ENCODE peak calls at places on chromosomes 13 and 19, in six cellular contexts. R is AG10803, L is suprapubic skin, E is foreskin fibroblast, M is testis, W is transverse colon. S is an unnamed sample.
A peak's percentile ranks its signal among the peaks of the same experiment; 100 is the strongest.

GRCh38 chr19:41795031-41795461 is 1.3 kb upstream of the CEACAM3 start:
- DNase-seq in R (peak; percentile 28), L (no peak), E (peak; percentile 16), M (peak; percentile 73), W (peak; percentile 63), S (peak; percentile 69)

GRCh38 chr19:2014731-2015610 is 543 bp downstream of the BTBD2 start:
- DNase-seq in R (no peak), L (peak; percentile 80), E (no peak), M (no peak), W (no peak), S (no peak)

GRCh38 chr13:71828117-71828516 is 38.9 kb downstream of the DACH1 start:
- DNase-seq in R (no peak), L (no peak), E (no peak), M (no peak), W (no peak), S (no peak)

GRCh38 chr19:52742516-52742915 is 7.7 kb upstream of the ZNF611 start:
- DNase-seq in R (no peak), L (no peak), E (no peak), M (no peak), W (no peak), S (no peak)

GRCh38 chr19:46076951-46077814 is 36.4 kb upstream of the IGFL4 start:
- DNase-seq in R (peak; percentile 73), L (peak; percentile 75), E (peak; percentile 67), M (peak; percentile 78), W (peak; percentile 57), S (peak; percentile 86)

GRCh38 chr13:65166675-65167074 is 2063.5 kb downstream of the PCDH9 start:
- DNase-seq in R (no peak), L (no peak), E (no peak), M (no peak), W (no peak), S (no peak)

GRCh38 chr19:46821512-46822359 is 28.9 kb downstream of the AP2S1 start:
- DNase-seq in R (no peak), L (no peak), E (no peak), M (no peak), W (peak; percentile 67), S (peak; percentile 41)

GRCh38 chr19:6610934-6611370 is 20.0 kb upstream of the CD70 start:
- DNase-seq in R (peak; percentile 98), L (no peak), E (peak; percentile 45), M (no peak), W (no peak), S (no peak)

GRCh38 chr13:110535526-110535925 is 26.0 kb downstream of the RAB20 start:
- DNase-seq in R (no peak), L (no peak), E (no peak), M (no peak), W (no peak), S (no peak)

GRCh38 chr13:112658807-112659206 is 31.0 kb upstream of the ATP11A start:
- DNase-seq in R (peak; percentile 6), L (no peak), E (no peak), M (no peak), W (no peak), S (no peak)

GRCh38 chr19:42132030-42132628 is at the start of gene POU2F2:
- DNase-seq in R (no peak), L (no peak), E (no peak), M (peak; percentile 21), W (peak; percentile 81), S (no peak)

GRCh38 chr19:6540918-6541689 is 10.3 kb downstream of the TNFSF9 start:
- DNase-seq in R (no peak), L (no peak), E (no peak), M (no peak), W (no peak), S (no peak)

GRCh38 chr19:52786078-52786463 is 520 bp downstream of the ZNF600 start:
- DNase-seq in R (no peak), L (peak; percentile 66), E (no peak), M (no peak), W (peak; percentile 24), S (peak; percentile 18)

GRCh38 chr13:83810136-83810535 is 72.1 kb downstream of the SLITRK1 start:
- DNase-seq in R (no peak), L (no peak), E (no peak), M (no peak), W (no peak), S (no peak)

DNA sequence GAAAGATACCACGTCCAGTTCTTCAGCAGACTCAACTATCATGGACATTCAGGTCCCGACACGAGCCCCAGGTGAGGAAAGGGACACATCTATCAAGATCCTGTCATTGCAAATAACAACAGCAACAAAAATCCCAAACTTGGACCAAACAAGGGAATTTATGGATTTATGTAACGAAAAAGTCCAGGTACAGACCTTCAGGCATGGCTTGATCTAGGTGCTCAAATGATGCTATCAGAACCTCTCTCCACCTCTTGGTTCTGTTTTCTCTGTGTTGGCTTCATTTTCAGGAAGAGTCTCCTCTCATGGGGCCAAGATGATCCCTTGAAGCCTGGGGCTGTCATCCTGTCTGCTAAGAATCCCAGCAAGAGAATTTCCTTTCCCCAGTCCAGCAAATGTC is 2.9 kb downstream of the FXYD5 start:
- DNase-seq in R (no peak), L (no peak), E (no peak), M (no peak), W (no peak), S (no peak)
- H3K4me3 ChIP-seq in R (no peak overlapping the region), L (no peak overlapping the region), E (no peak overlapping the region), M (no peak overlapping the region), W (no peak overlapping the region), S (no peak overlapping the region)

GRCh38 chr13:101475536-101475935 is 23.1 kb downstream of the ITGBL1 start:
- DNase-seq in R (no peak), L (no peak), E (no peak), M (no peak), W (no peak), S (no peak)

GRCh38 chr13:101473458-101473857 is 21.0 kb downstream of the ITGBL1 start:
- DNase-seq in R (peak; percentile 82), L (peak; percentile 67), E (peak; percentile 96), M (no peak), W (no peak), S (no peak)

DNA sequence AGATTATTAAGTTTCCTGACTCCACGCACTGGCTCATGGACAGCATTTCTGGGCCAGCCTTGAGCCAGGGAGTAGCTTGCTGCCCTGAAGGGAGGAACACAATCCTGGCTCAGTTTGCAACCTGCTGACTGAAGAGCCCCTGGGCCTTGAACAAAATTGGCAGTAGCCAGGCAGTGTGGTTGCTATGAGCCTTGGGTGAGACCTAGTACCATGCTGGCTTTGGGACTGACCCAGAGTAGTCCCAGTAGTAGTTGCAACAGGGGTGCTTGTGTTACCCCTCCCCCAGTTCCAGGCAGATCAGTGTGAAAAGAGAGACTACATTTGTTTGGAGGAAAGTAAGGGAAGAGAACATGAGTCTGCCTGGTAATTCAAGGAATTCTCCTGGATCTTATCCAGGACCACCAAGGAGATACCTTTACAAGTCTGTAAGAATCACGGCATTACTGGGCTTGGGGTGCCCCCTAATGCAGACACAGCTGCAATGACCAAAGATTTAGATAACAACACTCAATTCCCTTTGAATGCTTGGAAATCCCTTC is 22.0 kb downstream of the ITGBL1 start:
- DNase-seq in R (peak; percentile 91), L (no peak), E (no peak), M (no peak), W (no peak), S (peak; percentile 84)
- TF ChIP-seq CTCF in R (peak; percentile 66), L (no peak), E (peak; percentile 42), M (no peak), W (no peak), S (peak; percentile 77)

GRCh38 chr13:44276061-44276460 is 97.6 kb upstream of the SERP2 start:
- DNase-seq in R (no peak), L (no peak), E (no peak), M (no peak), W (no peak), S (no peak)

GRCh38 chr13:44273216-44273615 is 100.4 kb upstream of the SERP2 start:
- DNase-seq in R (no peak), L (no peak), E (no peak), M (no peak), W (no peak), S (no peak)

GRCh38 chr13:44272692-44273091 is 100.9 kb upstream of the SERP2 start:
- DNase-seq in R (peak; percentile 8), L (no peak), E (no peak), M (no peak), W (no peak), S (no peak)

GRCh38 chr13:44274838-44275237 is 98.8 kb upstream of the SERP2 start:
- DNase-seq in R (no peak), L (no peak), E (no peak), M (no peak), W (no peak), S (no peak)

GRCh38 chr13:44273991-44274810 is 99.4 kb upstream of the SERP2 start:
- DNase-seq in R (peak; percentile 55), L (no peak), E (peak; percentile 47), M (no peak), W (no peak), S (no peak)
- H3K4me3 ChIP-seq in R (peak overlapping the region; percentile 12), L (no peak overlapping the region), E (peak overlapping the region; percentile 12), M (no peak overlapping the region), W (peak overlapping the region; percentile 12), S (no peak overlapping the region)

GRCh38 chr13:26721251-26721939 is 39.2 kb downstream of the GPR12 start:
- DNase-seq in R (no peak), L (no peak), E (no peak), M (no peak), W (peak; percentile 28), S (peak; percentile 85)

GRCh38 chr13:26716984-26717383 is 43.6 kb downstream of the GPR12 start:
- DNase-seq in R (no peak), L (no peak), E (no peak), M (no peak), W (no peak), S (no peak)

GRCh38 chr13:26718146-26718545 is 42.4 kb downstream of the GPR12 start:
- DNase-seq in R (no peak), L (no peak), E (no peak), M (no peak), W (no peak), S (no peak)

GRCh38 chr13:26718872-26719271 is 41.7 kb downstream of the GPR12 start:
- DNase-seq in R (no peak), L (no peak), E (no peak), M (no peak), W (no peak), S (no peak)

GRCh38 chr13:26719356-26719945 is 41.1 kb downstream of the GPR12 start:
- DNase-seq in R (peak; percentile 3), L (no peak), E (peak; percentile 6), M (no peak), W (no peak), S (peak; percentile 81)
- TF ChIP-seq CTCF in R (peak; percentile 21), L (no peak), E (peak; percentile 31), M (no peak), W (no peak), S (peak; percentile 68)

GRCh38 chr19:3809881-3810707 is 23.9 kb upstream of the MATK start:
- DNase-seq in R (no peak), L (no peak), E (no peak), M (no peak), W (no peak), S (no peak)
- H3K4me3 ChIP-seq in R (no peak overlapping the region), L (no peak overlapping the region), E (no peak overlapping the region), M (no peak overlapping the region), W (no peak overlapping the region), S (no peak overlapping the region)